ENCODE peak calls at places on chromosomes 13 and 19, in six cellular contexts. L is CD4-positive, CD25-positive, alpha-beta regulatory T cell; N is tibial artery; F is GM23248; S is neural progenitor cell; R is heart left ventricle. I is an unnamed sample.

GRCh38 chr19:54653181-54653809 is 9.5 kb upstream of the LILRB4 start:
- DNase-seq in R (no peak), L (no peak), F (peak; percentile 40), N (no peak), S (no peak), I (peak; percentile 22)

GRCh38 chr13:68234278-68234677 is 1004.1 kb upstream of the PCDH9 start:
- DNase-seq in N (no peak), S (peak; percentile 36), R (no peak), L (no peak), F (no peak), I (no peak)

GRCh38 chr13:78121459-78122348 is 203.1 kb upstream of the EDNRB start:
- DNase-seq in N (peak; percentile 24), S (peak; percentile 65), L (no peak), R (no peak), F (peak; percentile 72), I (no peak)

GRCh38 chr13:90253806-90254205 is 1093.7 kb upstream of the MIR17HG start:
- DNase-seq in N (no peak), L (no peak), S (no peak), F (no peak), R (no peak), I (no peak)

GRCh38 chr19:35856546-35857149 is at the start of gene KIRREL2:
- DNase-seq in F (no peak), N (no peak), L (no peak), R (no peak), S (peak; percentile 82), I (no peak)

GRCh38 chr13:114069376-114070097 is 62.9 kb downstream of the RASA3 start:
- DNase-seq in N (peak; percentile 20), F (no peak), R (no peak), L (no peak), S (no peak), I (no peak)

GRCh38 chr13:81048026-81048461 is 707.1 kb upstream of the SPRY2 start:
- DNase-seq in R (no peak), N (no peak), F (no peak), L (no peak), S (no peak), I (no peak)

GRCh38 chr13:50168803-50169202 is 153.6 kb downstream of the KCNRG start:
- DNase-seq in N (no peak), S (no peak), L (no peak), R (no peak), F (no peak), I (no peak)

GRCh38 chr13:76720416-76720815 is 165.8 kb downstream of the KCTD12 start:
- DNase-seq in S (no peak), F (no peak), L (no peak), N (no peak), R (no peak), I (no peak)

GRCh38 chr19:47436712-47437401 is 17.5 kb upstream of the MEIS3 start:
- DNase-seq in R (peak; percentile 69), S (peak; percentile 88), F (peak; percentile 70), L (peak; percentile 74), N (peak; percentile 63), I (peak; percentile 80)

GRCh38 chr13:112058941-112059340 is 8.0 kb upstream of the SOX1 start:
- DNase-seq in F (no peak), R (no peak), N (no peak), S (no peak), L (no peak), I (no peak)

GRCh38 chr13:114078501-114079451 is 53.6 kb downstream of the RASA3 start:
- DNase-seq in F (peak; percentile 97), N (peak; percentile 48), L (no peak), S (no peak), R (peak; percentile 57), I (peak; percentile 80)

GRCh38 chr13:98468929-98469328 is 108.0 kb downstream of the STK24 start:
- DNase-seq in S (no peak), L (no peak), N (no peak), F (no peak), R (no peak), I (no peak)

GRCh38 chr19:31436121-31436776 is 87.0 kb upstream of the TSHZ3 start:
- DNase-seq in L (no peak), S (no peak), F (peak; percentile 92), N (no peak), R (no peak), I (no peak)

GRCh38 chr19:12163841-12164240 is 945 bp downstream of the ZNF136 start:
- DNase-seq in L (no peak), R (no peak), N (no peak), F (peak; percentile 87), S (peak; percentile 24), I (no peak)

GRCh38 chr19:3784607-3785463 is 1.3 kb downstream of the MATK start:
- DNase-seq in L (no peak), S (peak; percentile 2), N (no peak), F (peak; percentile 33), R (no peak), I (no peak)

DNA sequence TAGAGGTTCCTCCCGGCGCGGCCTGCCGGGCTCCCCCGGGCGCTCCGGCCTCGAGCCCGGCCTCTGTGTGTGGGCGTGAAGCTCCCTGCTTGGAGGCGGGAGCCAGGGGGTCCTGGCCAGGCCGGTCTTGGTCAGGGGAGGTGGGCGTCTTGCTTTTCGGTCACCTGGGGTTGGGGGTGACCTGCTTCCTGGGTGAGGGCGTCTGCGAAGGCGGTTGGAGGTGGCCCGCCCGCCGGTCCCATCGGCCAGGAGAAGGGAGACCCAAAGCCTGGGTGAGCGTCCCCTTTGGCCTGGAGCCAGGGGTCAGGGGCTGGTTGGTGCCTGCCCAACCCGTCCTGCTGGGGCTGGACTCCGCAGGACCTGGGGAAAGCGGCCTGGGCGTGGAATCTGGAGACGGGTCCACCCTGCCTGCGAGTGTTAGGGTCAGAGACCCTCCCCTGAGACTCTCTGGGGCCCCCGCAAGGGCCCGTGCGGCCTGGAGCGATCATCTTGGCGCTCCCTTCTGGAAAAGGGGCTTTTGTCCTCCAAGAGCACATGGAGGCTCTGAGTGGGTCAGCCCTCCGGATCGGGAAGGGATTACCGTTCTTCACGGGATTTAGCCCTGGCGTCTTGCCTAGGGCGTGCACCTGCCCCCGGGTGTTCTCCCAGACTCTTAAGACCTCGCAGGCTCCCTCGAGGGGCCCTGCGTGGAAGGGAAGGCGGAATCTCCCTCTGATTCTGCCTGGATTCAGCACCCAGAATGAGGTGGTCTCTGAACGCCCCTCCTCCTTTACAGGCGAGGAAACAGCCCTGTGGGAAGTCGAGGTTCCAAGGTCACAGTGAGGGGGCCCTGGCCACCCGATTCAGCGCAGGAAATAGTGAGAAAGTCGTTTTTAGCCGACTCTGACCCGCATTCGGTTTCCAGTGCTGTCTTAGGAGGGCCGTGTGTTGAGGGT is 762 bp downstream of the BSG start:
- DNase-seq in F (peak; percentile 82), R (peak; percentile 43), S (peak; percentile 78), N (no peak), L (no peak), I (no peak)
- H3K4me1 ChIP-seq in F (peaks cover 30% of the 10 kb centered on the region), R (peaks cover 3% of the 10 kb centered on the region), S (peaks cover 20% of the 10 kb centered on the region), N (no peaks in the 10 kb centered on the region), L (peaks cover 40% of the 10 kb centered on the region), I (peaks cover 27% of the 10 kb centered on the region)

GRCh38 chr13:27953671-27954405 is 15.3 kb downstream of the CDX2 start:
- DNase-seq in N (peak; percentile 49), F (peak; percentile 87), S (peak; percentile 95), R (peak; percentile 64), L (no peak), I (peak; percentile 42)
- H3K4me3 ChIP-seq in N (peak overlapping the region; percentile 30), F (peak overlapping the region; percentile 70), S (peak overlapping the region; percentile 45), R (peak overlapping the region; percentile 47), L (no peak overlapping the region), I (peak overlapping the region; percentile 26)

GRCh38 chr13:43058318-43058674 is 34.9 kb downstream of the DNAJC15 start:
- DNase-seq in L (no peak), F (peak; percentile 93), R (peak; percentile 52), N (no peak), S (no peak), I (peak; percentile 90)
- H3K4me1 ChIP-seq in L (peaks cover 41% of the 10 kb centered on the region), F (peaks cover 39% of the 10 kb centered on the region), R (peaks cover 5% of the 10 kb centered on the region), N (no peaks in the 10 kb centered on the region), S (peaks cover 60% of the 10 kb centered on the region), I (peaks cover 54% of the 10 kb centered on the region)

GRCh38 chr13:71751074-71751473 is 115.9 kb downstream of the DACH1 start:
- DNase-seq in F (no peak), R (no peak), L (no peak), S (no peak), N (no peak), I (no peak)
- H3K4me3 ChIP-seq in F (no peak overlapping the region), R (no peak overlapping the region), L (no peak overlapping the region), S (no peak overlapping the region), N (no peak overlapping the region), I (no peak overlapping the region)

GRCh38 chr13:44234566-44234965 is 139.1 kb upstream of the SERP2 start:
- DNase-seq in R (no peak), F (peak; percentile 60), N (no peak), S (no peak), L (no peak), I (no peak)

GRCh38 chr13:44237276-44237767 is 136.3 kb upstream of the SERP2 start:
- DNase-seq in L (no peak), S (no peak), R (peak; percentile 86), F (peak; percentile 98), N (peak; percentile 91), I (peak; percentile 81)

GRCh38 chr13:44232729-44233128 is 140.9 kb upstream of the SERP2 start:
- DNase-seq in S (no peak), N (no peak), L (no peak), R (no peak), F (no peak), I (no peak)

GRCh38 chr13:44238011-44238421 is 135.6 kb upstream of the SERP2 start:
- DNase-seq in S (no peak), N (no peak), L (no peak), R (no peak), F (peak; percentile 85), I (no peak)

GRCh38 chr13:44236370-44236769 is 137.3 kb upstream of the SERP2 start:
- DNase-seq in F (peak; percentile 77), R (no peak), N (peak; percentile 58), S (no peak), L (no peak), I (no peak)
- H3K4me1 ChIP-seq in F (peaks cover 40% of the 10 kb centered on the region), R (peaks cover 17% of the 10 kb centered on the region), N (no peaks in the 10 kb centered on the region), S (peaks cover 5% of the 10 kb centered on the region), L (no peaks in the 10 kb centered on the region), I (peaks cover 43% of the 10 kb centered on the region)

DNA sequence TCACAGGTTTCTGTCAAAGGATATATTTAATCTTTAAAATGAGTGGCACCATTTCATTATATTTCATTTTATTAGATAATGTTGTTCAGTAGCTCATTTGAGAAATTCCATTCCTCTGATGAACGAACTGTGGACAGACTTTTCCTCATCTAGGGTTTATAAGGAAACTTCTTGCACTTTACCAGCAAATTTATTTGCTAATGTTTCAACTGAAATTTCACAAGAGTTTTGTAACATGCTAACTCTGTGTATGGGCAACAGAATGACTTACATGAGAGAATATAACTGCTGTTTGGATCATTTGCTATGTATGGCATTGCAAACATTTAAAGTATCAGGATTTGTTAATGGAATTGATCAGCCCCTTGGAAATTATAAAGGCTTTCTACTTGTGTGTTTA is 3.7 kb upstream of the IRS2 start:
- DNase-seq in R (no peak), S (no peak), F (peak; percentile 60), L (no peak), N (no peak), I (no peak)
- H3K4me3 ChIP-seq in R (no peak overlapping the region), S (no peak overlapping the region), F (no peak overlapping the region), L (no peak overlapping the region), N (no peak overlapping the region), I (no peak overlapping the region)

GRCh38 chr19:41883463-41883820 is 458 bp downstream of the ARHGEF1 start:
- DNase-seq in F (peak; percentile 48), R (no peak), N (no peak), L (no peak), S (peak; percentile 19), I (peak; percentile 30)
- H3K4me1 ChIP-seq in F (peaks cover 11% of the 10 kb centered on the region), R (no peaks in the 10 kb centered on the region), N (no peaks in the 10 kb centered on the region), L (peaks cover 71% of the 10 kb centered on the region), S (peaks cover 6% of the 10 kb centered on the region), I (peaks cover 9% of the 10 kb centered on the region)

GRCh38 chr19:45137179-45137761 is 23.5 kb downstream of the NKPD1 start:
- DNase-seq in L (no peak), R (peak; percentile 57), S (no peak), F (no peak), N (no peak), I (no peak)
- H3K4me3 ChIP-seq in L (no peak overlapping the region), R (peak overlapping the region; percentile 11), S (no peak overlapping the region), F (no peak overlapping the region), N (no peak overlapping the region), I (no peak overlapping the region)

I was measured in SJSA1.